ENCODE peak calls at places on chromosomes 2 and 18, in eight cellular contexts. G is stimulated activated CD8-positive, alpha-beta memory T cell treated with anti-CD3 and anti-CD28 coated beads, Interleukin-12 subunit alpha, Interleukin-12 subunit beta, amount 100 ng/mL, for 1 hour; J is naive B cell; W is lower lobe of right lung; A is breast epithelium; M is AG10803; H is stimulated activated CD4-positive, alpha-beta T cell treated with anti-CD3 and anti-CD28 coated beads, Interleukin-1b, Interleukin-23, amount 100 ng/mL, for 24 hours; P is MCF 10A. O is an unnamed sample.

GRCh38 chr2:150610670-150611279 is 123.3 kb upstream of the RND3 start:
- DNase-seq in G (no peak), J (no peak), W (no peak), A (no peak), M (peak; percentile 66), H (no peak), P (peak; percentile 74), O (no peak)

GRCh38 chr18:25043104-25043503 is 308.9 kb downstream of the ZNF521 start:
- DNase-seq in G (no peak), J (no peak), W (no peak), A (no peak), M (no peak), H (no peak), P (no peak), O (no peak)

GRCh38 chr2:177265386-177265690 is 811 bp upstream of the NFE2L2 start:
- DNase-seq in G (peak; percentile 16), J (peak; percentile 49), W (no peak), A (no peak), M (peak; percentile 55), H (peak; percentile 13), P (no peak), O (no peak)

GRCh38 chr18:58928401-58928800 is 63.7 kb downstream of the ZNF532 start:
- DNase-seq in G (no peak), J (no peak), W (no peak), A (no peak), M (no peak), H (no peak), P (no peak), O (no peak)

GRCh38 chr2:108612153-108612513 is 77.9 kb downstream of the LIMS1 start:
- DNase-seq in G (no peak), J (peak; percentile 83), W (peak; percentile 66), A (no peak), M (peak; percentile 29), H (no peak), P (peak; percentile 59), O (peak; percentile 36)

GRCh38 chr18:63149200-63149587 is 170.4 kb downstream of the BCL2 start:
- DNase-seq in G (no peak), J (no peak), W (no peak), A (no peak), M (no peak), H (no peak), P (no peak), O (no peak)

GRCh38 chr2:6827516-6828298 is 38.0 kb downstream of the CMPK2 start:
- DNase-seq in G (no peak), J (no peak), W (no peak), A (no peak), M (peak; percentile 38), H (no peak), P (no peak), O (no peak)

GRCh38 chr2:59398081-59398480 is 1155.4 kb downstream of the BCL11A start:
- DNase-seq in G (no peak), J (no peak), W (no peak), A (no peak), M (no peak), H (no peak), P (no peak), O (no peak)

GRCh38 chr18:49747876-49748275 is 65.5 kb downstream of the ACAA2 start:
- DNase-seq in G (no peak), J (no peak), W (no peak), A (no peak), M (no peak), H (no peak), P (no peak), O (no peak)

GRCh38 chr2:209965723-209966122 is 36.7 kb upstream of the RPE start:
- DNase-seq in G (no peak), J (no peak), W (no peak), A (no peak), M (no peak), H (no peak), P (no peak), O (no peak)

GRCh38 chr2:15919716-15920444 is 20.5 kb upstream of the MYCN start:
- DNase-seq in G (no peak), J (no peak), W (no peak), A (no peak), M (no peak), H (no peak), P (peak; percentile 36), O (no peak)

GRCh38 chr2:45567974-45568789 is 42.9 kb downstream of the SRBD1 start:
- DNase-seq in G (no peak), J (peak; percentile 83), W (no peak), A (no peak), M (no peak), H (no peak), P (no peak), O (no peak)

GRCh38 chr2:68588589-68588988 is 54.8 kb upstream of the PROKR1 start:
- DNase-seq in G (no peak), J (no peak), W (no peak), A (no peak), M (no peak), H (no peak), P (peak; percentile 17), O (no peak)

GRCh38 chr2:42366411-42366810 is 5.4 kb upstream of the COX7A2L start:
- DNase-seq in G (no peak), J (no peak), W (no peak), A (no peak), M (no peak), H (no peak), P (no peak), O (no peak)

GRCh38 chr2:144524190-144524957 is 4.5 kb upstream of the ZEB2 start:
- DNase-seq in G (no peak), J (no peak), W (peak; percentile 65), A (no peak), M (no peak), H (no peak), P (no peak), O (no peak)

GRCh38 chr2:40546792-40547191 is 94.9 kb upstream of the SLC8A1 start:
- DNase-seq in G (no peak), J (no peak), W (no peak), A (no peak), M (no peak), H (no peak), P (no peak), O (no peak)

GRCh38 chr2:238116298-238117198 is 16.4 kb downstream of the ESPNL start:
- DNase-seq in G (no peak), J (no peak), W (peak; percentile 33), A (no peak), M (no peak), H (no peak), P (no peak), O (no peak)

GRCh38 chr2:111161971-111162370 is 41.3 kb downstream of the BCL2L11 start:
- DNase-seq in G (no peak), J (no peak), W (no peak), A (peak; percentile 72), M (no peak), H (no peak), P (no peak), O (no peak)

GRCh38 chr2:64750817-64751285 is 97.1 kb upstream of the SERTAD2 start:
- DNase-seq in G (peak; percentile 95), J (peak; percentile 97), W (peak; percentile 99), A (peak; percentile 99), M (peak; percentile 100), H (peak; percentile 90), P (peak; percentile 99), O (peak; percentile 89)

GRCh38 chr2:75602724-75603342 is 42.1 kb upstream of the EVA1A start:
- DNase-seq in G (no peak), J (no peak), W (peak; percentile 78), A (peak; percentile 80), M (peak; percentile 91), H (no peak), P (peak; percentile 82), O (no peak)

GRCh38 chr2:23283653-23284052 is 101.3 kb upstream of the KLHL29 start:
- DNase-seq in G (no peak), J (no peak), W (no peak), A (no peak), M (peak; percentile 37), H (no peak), P (peak; percentile 33), O (no peak)

GRCh38 chr2:170013802-170014551 is 164.0 kb upstream of the MYO3B start:
- DNase-seq in G (no peak), J (no peak), W (no peak), A (no peak), M (no peak), H (no peak), P (no peak), O (no peak)

GRCh38 chr2:228700638-228701037 is 519.2 kb upstream of the SPHKAP start:
- DNase-seq in G (no peak), J (no peak), W (no peak), A (no peak), M (peak; percentile 63), H (no peak), P (peak; percentile 57), O (no peak)

GRCh38 chr2:35293261-35293660 is 1062.3 kb upstream of the CRIM1 start:
- DNase-seq in G (no peak), J (no peak), W (no peak), A (no peak), M (no peak), H (no peak), P (no peak), O (no peak)

GRCh38 chr2:135257383-135258090 is 205.4 kb downstream of the RAB3GAP1 start:
- DNase-seq in G (no peak), J (no peak), W (no peak), A (no peak), M (peak; percentile 83), H (no peak), P (peak; percentile 18), O (no peak)

GRCh38 chr2:52955079-52955478 is 812.5 kb upstream of the CHAC2 start:
- DNase-seq in G (no peak), J (no peak), W (no peak), A (no peak), M (no peak), H (no peak), P (no peak), O (no peak)

GRCh38 chr2:45170976-45171514 is 161.8 kb upstream of the SIX2 start:
- DNase-seq in G (no peak), J (no peak), W (no peak), A (no peak), M (no peak), H (no peak), P (peak; percentile 64), O (no peak)

GRCh38 chr2:240136013-240136670 is at the start of gene COPS9:
- DNase-seq in G (peak; percentile 72), J (peak; percentile 81), W (peak; percentile 93), A (peak; percentile 73), M (peak; percentile 91), H (peak; percentile 64), P (peak; percentile 84), O (peak; percentile 74)

GRCh38 chr2:69010437-69011194 is 2.4 kb upstream of the ANTXR1 start:
- DNase-seq in G (no peak), J (no peak), W (no peak), A (no peak), M (no peak), H (no peak), P (no peak), O (no peak)

GRCh38 chr2:96954490-96954846 is 31.9 kb downstream of the FAM178B start:
- DNase-seq in G (no peak), J (no peak), W (no peak), A (no peak), M (no peak), H (no peak), P (no peak), O (no peak)

GRCh38 chr2:133959066-133959465 is 294.8 kb upstream of the MGAT5 start:
- DNase-seq in G (no peak), J (no peak), W (no peak), A (no peak), M (no peak), H (no peak), P (no peak), O (no peak)

GRCh38 chr2:207157162-207157481 is 8.6 kb downstream of the KLF7 start:
- DNase-seq in G (no peak), J (no peak), W (no peak), A (no peak), M (no peak), H (no peak), P (no peak), O (no peak)

GRCh38 chr2:879540-879939 is 71.1 kb upstream of the SNTG2 start:
- DNase-seq in G (no peak), J (no peak), W (no peak), A (no peak), M (no peak), H (no peak), P (no peak), O (no peak)

GRCh38 chr18:34121157-34121807 is 103.4 kb downstream of the NOL4 start:
- DNase-seq in G (no peak), J (no peak), W (no peak), A (no peak), M (peak; percentile 33), H (no peak), P (peak; percentile 42), O (no peak)